ENCODE peak calls at places on chromosomes 2 and 18, in five cellular contexts. M is B cell, L is glutamatergic neuron, C is fibroblast of pulmonary artery, X is NCI-H1436 treated with DMSO at 0.1 percent for 48 hours. O is an unnamed sample.

GRCh38 chr2:144213797-144214196 is 306.1 kb downstream of the ZEB2 start:
- DNase-seq in M (no peak), L (no peak), C (no peak), X (no peak), O (no peak)

GRCh38 chr2:105644174-105644980 is 100.3 kb upstream of the NCK2 start:
- DNase-seq in M (no peak), L (no peak), C (no peak), X (no peak), O (no peak)

GRCh38 chr2:29802976-29803375 is 118.4 kb downstream of the ALK start:
- DNase-seq in M (no peak), L (no peak), C (no peak), X (no peak), O (no peak)

GRCh38 chr2:30026091-30027055 is 105.0 kb upstream of the ALK start:
- DNase-seq in M (no peak), L (peak), C (peak), X (no peak), O (peak)

GRCh38 chr2:235078914-235079472 is 127.2 kb downstream of the SH3BP4 start:
- DNase-seq in M (no peak), L (no peak), C (no peak), X (no peak), O (no peak)

GRCh38 chr2:60416221-60417008 is 137.0 kb downstream of the BCL11A start:
- DNase-seq in M (no peak), L (no peak), C (peak), X (no peak), O (no peak)

GRCh38 chr2:176004925-176005324 is 2.9 kb upstream of the LNPK start:
- DNase-seq in M (no peak), L (no peak), C (no peak), X (no peak), O (no peak)

GRCh38 chr2:98828369-98828744 is 97.4 kb upstream of the MGAT4A start:
- DNase-seq in M (no peak), L (no peak), C (no peak), X (no peak), O (no peak)

GRCh38 chr2:97834610-97835009 is 121.2 kb downstream of the ZAP70 start:
- DNase-seq in M (no peak), L (no peak), C (peak), X (no peak), O (no peak)

GRCh38 chr2:164910091-164910899 is 45.0 kb downstream of the SLC38A11 start:
- DNase-seq in M (peak), L (no peak), C (peak), X (peak), O (peak)

GRCh38 chr2:105814291-105814940 is 69.7 kb downstream of the NCK2 start:
- DNase-seq in M (no peak), L (no peak), C (no peak), X (no peak), O (no peak)

GRCh38 chr18:58779514-58779913 is 85.2 kb upstream of the ZNF532 start:
- DNase-seq in M (no peak), L (no peak), C (no peak), X (no peak), O (no peak)

GRCh38 chr2:100976634-100977391 is 25.3 kb upstream of the RPL31 start:
- DNase-seq in M (peak), L (no peak), C (peak), X (no peak), O (peak)

GRCh38 chr18:38633333-38633732 is 1067.7 kb upstream of the CELF4 start:
- DNase-seq in M (no peak), L (no peak), C (no peak), X (no peak), O (no peak)

GRCh38 chr2:128422571-128422970 is 103.9 kb upstream of the HS6ST1 start:
- DNase-seq in M (no peak), L (no peak), C (peak), X (no peak), O (peak)

GRCh38 chr2:63692002-63692606 is 103.3 kb downstream of the MDH1 start:
- DNase-seq in M (no peak), L (no peak), C (peak), X (no peak), O (peak)

GRCh38 chr2:218168635-218169462 is 2.1 kb upstream of the CXCR1 start:
- DNase-seq in M (peak), L (peak), C (peak), X (no peak), O (peak)

GRCh38 chr18:30957086-30957485 is 85.5 kb downstream of the DSC3 start:
- DNase-seq in M (no peak), L (no peak), C (no peak), X (no peak), O (no peak)

GRCh38 chr2:119338826-119339561 is 27.6 kb downstream of the C2orf76 start:
- DNase-seq in M (peak), L (no peak), C (no peak), X (no peak), O (no peak)

GRCh38 chr2:30664761-30665358 is 142.4 kb downstream of the CAPN13 start:
- DNase-seq in M (no peak), L (no peak), C (peak), X (no peak), O (peak)

GRCh38 chr2:173076557-173077345 is 1.1 kb downstream of the MAP3K20 start:
- DNase-seq in M (no peak), L (peak), C (peak), X (no peak), O (peak)

GRCh38 chr2:85838181-85838580 is 50.6 kb downstream of the ST3GAL5 start:
- DNase-seq in M (no peak), L (no peak), C (no peak), X (no peak), O (no peak)

GRCh38 chr2:176614930-176615329 is 345.7 kb downstream of the MTX2 start:
- DNase-seq in M (no peak), L (no peak), C (no peak), X (no peak), O (no peak)

GRCh38 chr2:200408428-200409311 is 101.2 kb downstream of the KCTD18 start:
- DNase-seq in M (no peak), L (no peak), C (peak), X (no peak), O (peak)

GRCh38 chr2:27085670-27086089 is 892 bp upstream of the KHK start:
- DNase-seq in M (no peak), L (peak), C (peak), X (no peak), O (peak)

GRCh38 chr2:130901061-130901460 is 64.3 kb downstream of the ARHGEF4 start:
- DNase-seq in M (no peak), L (no peak), C (no peak), X (no peak), O (no peak)

GRCh38 chr2:233501198-233502076 is 65.1 kb downstream of the USP40 start:
- DNase-seq in M (no peak), L (no peak), C (no peak), X (no peak), O (peak)

GRCh38 chr2:62217980-62218379 is 22.1 kb downstream of the B3GNT2 start:
- DNase-seq in M (no peak), L (no peak), C (peak), X (no peak), O (no peak)

GRCh38 chr2:239298126-239298804 is 102.6 kb downstream of the HDAC4 start:
- DNase-seq in M (no peak), L (no peak), C (no peak), X (no peak), O (no peak)

GRCh38 chr18:24341361-24341760 is 56.3 kb downstream of the OSBPL1A start:
- DNase-seq in M (no peak), L (no peak), C (no peak), X (no peak), O (no peak)

GRCh38 chr18:21703241-21703820 is 1.2 kb downstream of the ABHD3 start:
- DNase-seq in M (peak), L (no peak), C (no peak), X (no peak), O (peak)

O was measured in A172.